ENCODE peak calls at places on chromosomes 2 and 18, in ten cellular contexts. One of them, this sample, is unnamed.

GRCh38 chr2:1907849-1908533 is 163.7 kb upstream of the PXDN start:
- DNase-seq in K562: no peak
- DNase-seq in uterus: no peak
- DNase-seq in fibroblast of lung: no peak
- DNase-seq in coronary artery: no peak
- DNase-seq in lower lobe of right lung: no peak
- DNase-seq in astrocyte: no peak
- DNase-seq in cardiac muscle cell: no peak
- DNase-seq in OCI-LY7: no peak
- DNase-seq in breast epithelium: no peak
- DNase-seq in this sample: no peak

GRCh38 chr2:47012866-47013265 is 97.3 kb upstream of the MCFD2 start:
- DNase-seq in breast epithelium: no peak
- DNase-seq in lower lobe of right lung: no peak
- DNase-seq in OCI-LY7: no peak
- DNase-seq in astrocyte: no peak
- DNase-seq in uterus: no peak
- DNase-seq in K562: no peak
- DNase-seq in coronary artery: no peak
- DNase-seq in cardiac muscle cell: no peak
- DNase-seq in fibroblast of lung: no peak
- DNase-seq in this sample: no peak

GRCh38 chr2:237231593-237231992 is 145.9 kb downstream of the COPS8 start:
- DNase-seq in lower lobe of right lung: no peak
- DNase-seq in breast epithelium: no peak
- DNase-seq in coronary artery: no peak
- DNase-seq in astrocyte: peak
- DNase-seq in cardiac muscle cell: no peak
- DNase-seq in K562: no peak
- DNase-seq in fibroblast of lung: no peak
- DNase-seq in OCI-LY7: no peak
- DNase-seq in uterus: no peak
- DNase-seq in this sample: peak

GRCh38 chr2:18988557-18989232 is 369.7 kb downstream of the OSR1 start:
- DNase-seq in fibroblast of lung: no peak
- DNase-seq in uterus: no peak
- DNase-seq in K562: no peak
- DNase-seq in lower lobe of right lung: no peak
- DNase-seq in coronary artery: no peak
- DNase-seq in breast epithelium: no peak
- DNase-seq in astrocyte: peak
- DNase-seq in OCI-LY7: no peak
- DNase-seq in cardiac muscle cell: peak
- DNase-seq in this sample: no peak

GRCh38 chr18:68262697-68263293 is 452.1 kb downstream of the TMX3 start:
- DNase-seq in breast epithelium: no peak
- DNase-seq in astrocyte: peak
- DNase-seq in cardiac muscle cell: peak
- DNase-seq in coronary artery: no peak
- DNase-seq in lower lobe of right lung: no peak
- DNase-seq in fibroblast of lung: peak
- DNase-seq in OCI-LY7: no peak
- DNase-seq in K562: no peak
- DNase-seq in uterus: no peak
- DNase-seq in this sample: no peak

GRCh38 chr2:45759310-45759851 is 107.9 kb downstream of the PRKCE start:
- DNase-seq in astrocyte: peak
- DNase-seq in K562: no peak
- DNase-seq in lower lobe of right lung: no peak
- DNase-seq in uterus: peak
- DNase-seq in cardiac muscle cell: peak
- DNase-seq in fibroblast of lung: peak
- DNase-seq in coronary artery: no peak
- DNase-seq in OCI-LY7: no peak
- DNase-seq in breast epithelium: no peak
- DNase-seq in this sample: peak

GRCh38 chr18:13437034-13437433 is 218.5 kb downstream of the LDLRAD4 start:
- DNase-seq in astrocyte: peak
- DNase-seq in lower lobe of right lung: peak
- DNase-seq in cardiac muscle cell: no peak
- DNase-seq in uterus: no peak
- DNase-seq in coronary artery: no peak
- DNase-seq in OCI-LY7: no peak
- DNase-seq in K562: no peak
- DNase-seq in fibroblast of lung: no peak
- DNase-seq in breast epithelium: no peak
- DNase-seq in this sample: no peak

GRCh38 chr18:10070581-10071000 is 156.8 kb downstream of the VAPA start:
- DNase-seq in breast epithelium: no peak
- DNase-seq in OCI-LY7: no peak
- DNase-seq in lower lobe of right lung: no peak
- DNase-seq in coronary artery: no peak
- DNase-seq in K562: no peak
- DNase-seq in uterus: no peak
- DNase-seq in cardiac muscle cell: no peak
- DNase-seq in fibroblast of lung: peak
- DNase-seq in astrocyte: peak
- DNase-seq in this sample: no peak

GRCh38 chr2:215746507-215747243 is 266.7 kb downstream of the MREG start:
- DNase-seq in uterus: no peak
- DNase-seq in lower lobe of right lung: no peak
- DNase-seq in breast epithelium: no peak
- DNase-seq in astrocyte: no peak
- DNase-seq in fibroblast of lung: no peak
- DNase-seq in OCI-LY7: no peak
- DNase-seq in coronary artery: no peak
- DNase-seq in cardiac muscle cell: no peak
- DNase-seq in K562: no peak
- DNase-seq in this sample: no peak

GRCh38 chr2:74250189-74250631 is 51.8 kb downstream of the MTHFD2 start:
- DNase-seq in cardiac muscle cell: peak
- DNase-seq in fibroblast of lung: peak
- DNase-seq in lower lobe of right lung: peak
- DNase-seq in astrocyte: peak
- DNase-seq in K562: peak
- DNase-seq in breast epithelium: no peak
- DNase-seq in uterus: peak
- DNase-seq in OCI-LY7: peak
- DNase-seq in coronary artery: no peak
- DNase-seq in this sample: peak

GRCh38 chr2:11377915-11378649 is 33.6 kb upstream of the ROCK2 start:
- DNase-seq in uterus: peak
- DNase-seq in fibroblast of lung: peak
- DNase-seq in astrocyte: no peak
- DNase-seq in lower lobe of right lung: no peak
- DNase-seq in breast epithelium: no peak
- DNase-seq in coronary artery: peak
- DNase-seq in K562: no peak
- DNase-seq in OCI-LY7: peak
- DNase-seq in cardiac muscle cell: peak
- DNase-seq in this sample: no peak

GRCh38 chr2:11375689-11376027 is 31.2 kb upstream of the ROCK2 start:
- DNase-seq in coronary artery: no peak
- DNase-seq in cardiac muscle cell: no peak
- DNase-seq in astrocyte: no peak
- DNase-seq in OCI-LY7: no peak
- DNase-seq in fibroblast of lung: no peak
- DNase-seq in breast epithelium: no peak
- DNase-seq in lower lobe of right lung: no peak
- DNase-seq in K562: no peak
- DNase-seq in uterus: no peak
- DNase-seq in this sample: no peak

GRCh38 chr2:11373096-11373495 is 28.7 kb upstream of the ROCK2 start:
- DNase-seq in astrocyte: no peak
- DNase-seq in breast epithelium: no peak
- DNase-seq in cardiac muscle cell: no peak
- DNase-seq in coronary artery: no peak
- DNase-seq in K562: no peak
- DNase-seq in uterus: no peak
- DNase-seq in fibroblast of lung: no peak
- DNase-seq in lower lobe of right lung: no peak
- DNase-seq in OCI-LY7: peak
- DNase-seq in this sample: no peak

GRCh38 chr2:11375025-11375688 is 30.7 kb upstream of the ROCK2 start:
- DNase-seq in coronary artery: no peak
- DNase-seq in uterus: no peak
- DNase-seq in astrocyte: no peak
- DNase-seq in K562: no peak
- DNase-seq in cardiac muscle cell: no peak
- DNase-seq in breast epithelium: no peak
- DNase-seq in fibroblast of lung: peak
- DNase-seq in OCI-LY7: no peak
- DNase-seq in lower lobe of right lung: no peak
- DNase-seq in this sample: no peak

GRCh38 chr2:11376071-11376470 is 31.6 kb upstream of the ROCK2 start:
- DNase-seq in cardiac muscle cell: no peak
- DNase-seq in breast epithelium: no peak
- DNase-seq in lower lobe of right lung: no peak
- DNase-seq in fibroblast of lung: no peak
- DNase-seq in coronary artery: no peak
- DNase-seq in K562: no peak
- DNase-seq in astrocyte: no peak
- DNase-seq in uterus: no peak
- DNase-seq in OCI-LY7: no peak
- DNase-seq in this sample: no peak
- H3K27ac ChIP-seq in cardiac muscle cell: no peak
- H3K27ac ChIP-seq in breast epithelium: peak
- H3K27ac ChIP-seq in lower lobe of right lung: peak
- H3K27ac ChIP-seq in fibroblast of lung: peak
- H3K27ac ChIP-seq in coronary artery: peak
- H3K27ac ChIP-seq in K562: no peak
- H3K27ac ChIP-seq in astrocyte: no peak
- H3K27ac ChIP-seq in uterus: peak
- H3K27ac ChIP-seq in OCI-LY7: no peak
- H3K27ac ChIP-seq in this sample: peak

DNA sequence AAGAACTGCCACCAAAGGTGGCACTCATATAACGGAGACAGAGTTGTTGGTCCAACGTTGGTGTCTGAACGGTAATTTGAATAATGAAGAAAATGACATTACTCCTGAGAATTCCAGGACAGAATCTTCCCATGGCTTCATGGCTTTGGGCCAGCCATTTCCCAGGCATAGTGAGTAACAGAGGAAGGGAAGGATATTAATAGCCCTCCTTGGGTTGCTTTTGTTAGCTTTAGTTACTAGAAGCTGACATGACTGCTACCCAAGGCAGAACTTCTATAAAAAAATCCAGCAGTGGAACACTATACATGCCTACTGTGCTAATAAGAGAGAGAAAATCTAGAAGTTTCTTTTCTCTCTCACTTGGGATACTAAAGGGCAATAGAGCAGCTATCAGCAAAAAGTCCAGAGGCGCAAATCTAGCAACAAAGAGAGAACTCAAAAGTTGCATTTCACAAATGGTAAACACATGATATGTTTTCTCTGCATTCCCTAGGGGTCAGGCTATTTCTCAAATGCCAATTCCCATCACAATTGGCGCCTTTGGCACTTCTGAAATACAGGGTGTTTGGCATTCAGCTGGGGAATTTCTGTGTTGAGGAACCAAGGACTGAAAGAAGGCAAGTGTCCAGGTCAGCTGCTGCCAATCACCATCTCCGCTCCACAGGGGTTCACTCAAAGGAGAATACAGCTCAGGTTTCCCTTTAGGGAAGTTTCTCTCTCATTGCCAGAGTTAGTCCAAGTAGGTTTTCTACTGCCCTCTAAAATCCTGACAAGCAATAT is 160.8 kb upstream of the KYNU start:
- DNase-seq in cardiac muscle cell: peak
- DNase-seq in K562: no peak
- DNase-seq in breast epithelium: no peak
- DNase-seq in coronary artery: no peak
- DNase-seq in OCI-LY7: no peak
- DNase-seq in fibroblast of lung: peak
- DNase-seq in lower lobe of right lung: no peak
- DNase-seq in astrocyte: peak
- DNase-seq in uterus: no peak
- DNase-seq in this sample: no peak
- H3K4me3 ChIP-seq in cardiac muscle cell: no peak
- H3K4me3 ChIP-seq in K562: no peak
- H3K4me3 ChIP-seq in breast epithelium: no peak
- H3K4me3 ChIP-seq in coronary artery: peak
- H3K4me3 ChIP-seq in OCI-LY7: no peak
- H3K4me3 ChIP-seq in fibroblast of lung: no peak
- H3K4me3 ChIP-seq in lower lobe of right lung: no peak
- H3K4me3 ChIP-seq in astrocyte: no peak
- H3K4me3 ChIP-seq in uterus: no peak
- H3K4me3 ChIP-seq in this sample: no peak

DNA sequence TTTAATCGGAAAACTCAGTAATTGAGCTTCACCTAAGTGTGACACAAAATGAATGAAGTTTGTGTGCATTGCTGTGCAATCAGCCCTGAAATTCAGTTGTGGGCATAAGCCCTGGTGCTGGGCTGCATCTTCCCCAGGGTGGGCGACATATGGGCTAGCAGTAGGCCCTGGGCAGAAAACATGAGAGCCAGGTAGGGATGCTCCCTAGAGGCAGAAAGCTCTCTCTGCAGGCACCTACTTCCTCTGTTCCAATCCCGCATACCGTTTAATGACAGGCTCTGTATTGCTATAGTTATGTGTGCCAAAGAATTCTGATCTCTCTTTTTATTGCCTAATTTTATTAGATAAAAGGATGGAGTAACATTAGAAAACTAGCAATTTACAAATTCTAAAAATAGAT is 456.7 kb downstream of the NRXN1 start:
- DNase-seq in fibroblast of lung: no peak
- DNase-seq in breast epithelium: no peak
- DNase-seq in astrocyte: no peak
- DNase-seq in cardiac muscle cell: no peak
- DNase-seq in OCI-LY7: no peak
- DNase-seq in K562: no peak
- DNase-seq in coronary artery: no peak
- DNase-seq in lower lobe of right lung: no peak
- DNase-seq in uterus: no peak
- DNase-seq in this sample: no peak
- TF ChIP-seq CTCF in fibroblast of lung: no peak
- TF ChIP-seq CTCF in breast epithelium: no peak
- TF ChIP-seq CTCF in astrocyte: no peak
- TF ChIP-seq CTCF in cardiac muscle cell: no peak
- TF ChIP-seq CTCF in OCI-LY7: peak
- TF ChIP-seq CTCF in K562: no peak
- TF ChIP-seq CTCF in coronary artery: no peak
- TF ChIP-seq CTCF in lower lobe of right lung: no peak
- TF ChIP-seq CTCF in uterus: no peak
- TF ChIP-seq CTCF in this sample: no peak

DNA sequence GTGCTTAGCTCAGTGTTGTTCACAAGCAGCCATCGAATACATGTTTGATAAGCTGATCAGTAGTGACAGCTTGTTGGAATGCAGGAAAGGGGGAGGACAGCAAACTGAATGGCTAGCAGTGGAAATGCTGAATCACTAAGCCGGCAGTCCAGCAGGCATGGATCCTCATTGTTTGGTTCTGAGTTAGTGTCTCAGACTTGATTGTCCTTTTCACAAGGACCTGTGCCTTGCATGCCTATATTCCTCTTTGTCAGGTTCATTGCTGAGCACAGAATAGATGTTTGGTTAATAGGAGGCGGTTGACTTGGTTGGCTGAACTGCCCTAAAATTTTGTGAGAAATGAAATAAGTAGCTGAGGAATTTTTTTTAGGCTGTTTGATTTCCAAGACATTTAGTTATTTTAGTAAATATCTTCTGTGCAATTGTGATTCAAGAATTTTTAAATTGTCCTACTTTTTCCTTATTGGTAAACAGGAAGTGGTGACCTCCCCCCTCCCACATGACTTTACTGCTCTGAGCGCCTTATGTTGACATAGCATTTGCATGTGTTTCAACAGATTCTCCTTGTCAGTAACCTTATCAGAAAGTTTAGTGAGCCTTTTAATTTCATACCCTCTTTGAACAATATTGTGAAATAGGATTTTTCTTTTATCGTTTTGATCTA is 21.4 kb upstream of the STON1 start:
- DNase-seq in uterus: no peak
- DNase-seq in lower lobe of right lung: no peak
- DNase-seq in K562: peak
- DNase-seq in fibroblast of lung: peak
- DNase-seq in breast epithelium: no peak
- DNase-seq in astrocyte: peak
- DNase-seq in coronary artery: no peak
- DNase-seq in OCI-LY7: no peak
- DNase-seq in cardiac muscle cell: peak
- DNase-seq in this sample: no peak
- H3K27ac ChIP-seq in uterus: peak
- H3K27ac ChIP-seq in lower lobe of right lung: peak
- H3K27ac ChIP-seq in K562: peak
- H3K27ac ChIP-seq in fibroblast of lung: peak
- H3K27ac ChIP-seq in breast epithelium: peak
- H3K27ac ChIP-seq in astrocyte: peak
- H3K27ac ChIP-seq in coronary artery: peak
- H3K27ac ChIP-seq in OCI-LY7: no peak
- H3K27ac ChIP-seq in cardiac muscle cell: peak
- H3K27ac ChIP-seq in this sample: peak